ENCODE peak calls at places on chromosomes 5 and 9, in nine cellular contexts. J is Ammon's horn; D is GM19239; N is NCI-H345; Z is brain microvascular endothelial cell; E is fibroblast of lung; B is activated CD4-positive, alpha-beta T cell treated with anti-CD3 and anti-CD28 coated beads for 48 hours; S is NCI-H1092 treated with DMSO at 0.1 percent for 48 hours; O is stimulated activated CD8-positive, alpha-beta memory T cell treated with anti-CD3 and anti-CD28 coated beads, Interleukin-15, amount 100 ng/mL, for 4 hours. A is an unnamed sample.
A peak's percentile ranks its signal among the peaks of the same experiment; 100 is the strongest.

GRCh38 chr9:88776717-88777497 is 214.4 kb upstream of the S1PR3 start:
- DNase-seq in J (no peak), D (no peak), N (no peak), Z (peak; percentile 91), E (peak; percentile 67), B (no peak), S (no peak), O (no peak), A (peak; percentile 89)

GRCh38 chr5:74281191-74281590 is 359.3 kb downstream of the ENC1 start:
- DNase-seq in J (no peak), D (no peak), N (peak; percentile 28), Z (no peak), E (no peak), B (no peak), S (peak; percentile 70), O (no peak), A (no peak)

GRCh38 chr9:89397471-89397870 is 79.2 kb downstream of the SECISBP2 start:
- DNase-seq in J (no peak), D (no peak), N (no peak), Z (no peak), E (no peak), B (no peak), S (no peak), O (no peak), A (no peak)

GRCh38 chr5:151591144-151591819 is at the start of gene FAT2:
- DNase-seq in J (no peak), D (no peak), N (no peak), Z (no peak), E (no peak), B (no peak), S (no peak), O (no peak), A (no peak)

GRCh38 chr9:22158983-22159382 is 149.9 kb upstream of the CDKN2B start:
- DNase-seq in J (peak; percentile 80), D (no peak), N (no peak), Z (peak; percentile 97), E (peak; percentile 92), B (no peak), S (no peak), O (no peak), A (peak; percentile 92)

GRCh38 chr5:132777209-132778069 is at the start of gene SEPTIN8:
- DNase-seq in J (peak; percentile 60), D (peak; percentile 71), N (peak; percentile 22), Z (no peak), E (peak; percentile 40), B (peak; percentile 51), S (no peak), O (peak; percentile 11), A (peak; percentile 49)

GRCh38 chr5:169656125-169656990 is 19.3 kb downstream of the DOCK2 start:
- DNase-seq in J (no peak), D (no peak), N (no peak), Z (no peak), E (no peak), B (peak; percentile 17), S (no peak), O (no peak), A (peak; percentile 46)

GRCh38 chr9:34072868-34073590 is 24.3 kb upstream of the UBAP2 start:
- DNase-seq in J (no peak), D (no peak), N (no peak), Z (peak; percentile 50), E (peak; percentile 88), B (no peak), S (no peak), O (no peak), A (peak; percentile 81)

GRCh38 chr9:23538604-23539003 is 287.4 kb downstream of the ELAVL2 start:
- DNase-seq in J (no peak), D (no peak), N (no peak), Z (no peak), E (no peak), B (no peak), S (no peak), O (no peak), A (no peak)

GRCh38 chr9:20744046-20744630 is 60.1 kb downstream of the FOCAD start:
- DNase-seq in J (peak; percentile 3), D (no peak), N (no peak), Z (no peak), E (no peak), B (no peak), S (no peak), O (no peak), A (no peak)

GRCh38 chr9:98365227-98365669 is 109.8 kb upstream of the TBC1D2 start:
- DNase-seq in J (no peak), D (no peak), N (peak; percentile 5), Z (peak; percentile 61), E (peak; percentile 53), B (peak; percentile 46), S (no peak), O (no peak), A (peak; percentile 95)

GRCh38 chr9:130029223-130029583 is 13.8 kb downstream of the FNBP1 start:
- DNase-seq in J (no peak), D (no peak), N (no peak), Z (no peak), E (no peak), B (peak; percentile 69), S (no peak), O (no peak), A (no peak)

GRCh38 chr9:123176949-123177348 is 91.4 kb downstream of the STRBP start:
- DNase-seq in J (no peak), D (no peak), N (no peak), Z (no peak), E (no peak), B (no peak), S (no peak), O (no peak), A (no peak)

GRCh38 chr5:757931-758697 is 26.4 kb downstream of the ZDHHC11B start:
- DNase-seq in J (peak; percentile 68), D (no peak), N (no peak), Z (no peak), E (no peak), B (peak; percentile 48), S (no peak), O (no peak), A (no peak)

GRCh38 chr5:103894882-103895281 is 332.3 kb upstream of the NUDT12 start:
- DNase-seq in J (peak; percentile 79), D (no peak), N (no peak), Z (peak; percentile 2), E (peak; percentile 4), B (no peak), S (no peak), O (no peak), A (no peak)

GRCh38 chr5:103346162-103346748 is 87.7 kb downstream of the MACIR start:
- DNase-seq in J (no peak), D (no peak), N (no peak), Z (no peak), E (no peak), B (no peak), S (no peak), O (no peak), A (no peak)

GRCh38 chr5:14593326-14594036 is 11.9 kb downstream of the OTULINL start:
- DNase-seq in J (no peak), D (no peak), N (no peak), Z (peak; percentile 7), E (no peak), B (peak; percentile 47), S (no peak), O (no peak), A (no peak)

GRCh38 chr9:6538666-6539071 is 106.9 kb downstream of the GLDC start:
- DNase-seq in J (no peak), D (no peak), N (no peak), Z (peak; percentile 34), E (peak; percentile 39), B (no peak), S (no peak), O (no peak), A (peak; percentile 52)

GRCh38 chr9:677461-678097 is 163.9 kb upstream of the DMRT1 start:
- DNase-seq in J (no peak), D (no peak), N (no peak), Z (no peak), E (peak; percentile 27), B (no peak), S (no peak), O (no peak), A (no peak)

GRCh38 chr9:90999425-91000397 is 198.1 kb downstream of the SYK start:
- DNase-seq in J (peak; percentile 37), D (no peak), N (peak; percentile 65), Z (no peak), E (peak; percentile 43), B (no peak), S (no peak), O (no peak), A (no peak)

GRCh38 chr5:590343-590742 is 21.8 kb upstream of the CEP72 start:
- DNase-seq in J (no peak), D (no peak), N (no peak), Z (no peak), E (no peak), B (no peak), S (no peak), O (no peak), A (no peak)

GRCh38 chr5:163565931-163566608 is 60.7 kb downstream of the MAT2B start:
- DNase-seq in J (peak; percentile 58), D (no peak), N (peak; percentile 18), Z (peak; percentile 1), E (peak; percentile 43), B (peak; percentile 35), S (peak; percentile 3), O (no peak), A (peak; percentile 32)

GRCh38 chr5:74446673-74447337 is 193.7 kb downstream of the ENC1 start:
- DNase-seq in J (no peak), D (no peak), N (no peak), Z (peak; percentile 9), E (peak; percentile 30), B (no peak), S (no peak), O (no peak), A (peak; percentile 86)

GRCh38 chr9:69605406-69605805 is 66.8 kb downstream of the APBA1 start:
- DNase-seq in J (no peak), D (no peak), N (peak; percentile 20), Z (no peak), E (no peak), B (no peak), S (peak; percentile 19), O (no peak), A (no peak)

GRCh38 chr9:129933215-129933614 is 98.0 kb downstream of the USP20 start:
- DNase-seq in J (no peak), D (no peak), N (no peak), Z (no peak), E (peak; percentile 22), B (no peak), S (no peak), O (no peak), A (no peak)

GRCh38 chr9:83622814-83623633 is at the start of gene IDNK:
- DNase-seq in J (peak; percentile 75), D (peak; percentile 36), N (peak; percentile 44), Z (peak; percentile 14), E (peak; percentile 51), B (peak; percentile 71), S (peak; percentile 62), O (peak; percentile 48), A (peak; percentile 54)

GRCh38 chr5:6496207-6496584 is 47.5 kb downstream of the UBE2QL1 start:
- DNase-seq in J (no peak), D (peak; percentile 22), N (no peak), Z (no peak), E (no peak), B (peak; percentile 41), S (no peak), O (no peak), A (no peak)

GRCh38 chr9:133584559-133585476 is 24.4 kb downstream of the FAM163B start:
- DNase-seq in J (no peak), D (no peak), N (peak; percentile 95), Z (no peak), E (no peak), B (no peak), S (peak; percentile 97), O (no peak), A (no peak)

GRCh38 chr5:43315262-43315661 is 2.0 kb upstream of the HMGCS1 start:
- DNase-seq in J (no peak), D (no peak), N (no peak), Z (peak; percentile 9), E (no peak), B (peak; percentile 56), S (no peak), O (no peak), A (peak; percentile 84)

GRCh38 chr9:35756275-35756742 is 2.2 kb upstream of the MSMP start:
- DNase-seq in J (no peak), D (no peak), N (no peak), Z (no peak), E (peak; percentile 43), B (peak; percentile 90), S (no peak), O (no peak), A (peak; percentile 35)

GRCh38 chr5:126446498-126447224 is 23.5 kb downstream of the GRAMD2B start:
- DNase-seq in J (no peak), D (no peak), N (no peak), Z (peak; percentile 59), E (peak; percentile 70), B (peak; percentile 76), S (no peak), O (no peak), A (peak; percentile 61)